ENCODE peak calls at places on chromosomes 5 and 9, in six cellular contexts. C is stimulated activated CD4-positive, alpha-beta T cell treated with anti-CD3 and anti-CD28 coated beads, Interleukin-4, amount 100 ng/mL, for 4 hours; J is NCI-H1417; K is NCI-H460; L is psoas muscle; H is HEK293T. G is an unnamed sample.

GRCh38 chr5:4832491-4832890 is 307.6 kb upstream of the ADAMTS16 start:
- DNase-seq in C (no peak), J (no peak), K (no peak), L (no peak), H (no peak), G (no peak)

GRCh38 chr5:61949054-61949679 is 356.8 kb upstream of the KIF2A start:
- DNase-seq in C (no peak), J (no peak), K (no peak), L (no peak), H (no peak), G (no peak)

GRCh38 chr9:32989651-32990050 is 11.8 kb downstream of the APTX start:
- DNase-seq in C (no peak), J (no peak), K (no peak), L (no peak), H (no peak), G (no peak)

GRCh38 chr9:114507726-114508125 is 2.5 kb upstream of the WHRN start:
- DNase-seq in C (no peak), J (no peak), K (no peak), L (no peak), H (peak; percentile 49), G (no peak)

GRCh38 chr9:137253717-137254623 is 1.2 kb upstream of the NELFB start:
- DNase-seq in C (no peak), J (no peak), K (no peak), L (no peak), H (no peak), G (no peak)

GRCh38 chr5:86175224-86175623 is 442.5 kb upstream of the COX7C start:
- DNase-seq in C (no peak), J (no peak), K (no peak), L (no peak), H (no peak), G (no peak)

GRCh38 chr5:93586948-93587918 is 4.2 kb downstream of the NR2F1 start:
- DNase-seq in C (no peak), J (no peak), K (no peak), L (no peak), H (no peak), G (no peak)

GRCh38 chr5:78638423-78638822 is 10.1 kb downstream of the LHFPL2 start:
- DNase-seq in C (no peak), J (peak; percentile 19), K (no peak), L (peak; percentile 58), H (no peak), G (peak; percentile 96)

GRCh38 chr5:1174122-1174936 is 27.1 kb upstream of the SLC6A19 start:
- DNase-seq in C (peak; percentile 38), J (no peak), K (peak; percentile 79), L (peak; percentile 65), H (peak; percentile 83), G (peak; percentile 54)

GRCh38 chr5:178277346-178277745 is 44.7 kb upstream of the PHYKPL start:
- DNase-seq in C (no peak), J (no peak), K (no peak), L (no peak), H (no peak), G (no peak)

GRCh38 chr5:1912951-1913565 is 30.3 kb upstream of the IRX4 start:
- DNase-seq in C (no peak), J (no peak), K (no peak), L (no peak), H (no peak), G (no peak)

GRCh38 chr9:124834586-124834985 is 18.7 kb upstream of the WDR38 start:
- DNase-seq in C (no peak), J (no peak), K (peak; percentile 80), L (no peak), H (no peak), G (no peak)

GRCh38 chr9:135611142-135611874 is 28.0 kb downstream of the GLT6D1 start:
- DNase-seq in C (no peak), J (no peak), K (no peak), L (no peak), H (no peak), G (no peak)

GRCh38 chr5:77560677-77561263 is 68.7 kb upstream of the WDR41 start:
- DNase-seq in C (no peak), J (peak; percentile 83), K (peak; percentile 46), L (no peak), H (peak; percentile 42), G (peak; percentile 10)

G was measured in HS-5.